ENCODE peak calls at places on chromosomes 6 and 20, in eight cellular contexts. One of them, this sample, is unnamed.

GRCh38 chr6:35727206-35727934 is 9.5 kb upstream of the ARMC12 start:
- DNase-seq in cardiac muscle cell: peak
- DNase-seq in HCT116: no peak
- DNase-seq in CD8-positive, alpha-beta T cell: no peak
- DNase-seq in lung: peak
- DNase-seq in fibroblast of lung: peak
- DNase-seq in breast epithelium: peak
- DNase-seq in choroid plexus epithelial cell: peak
- DNase-seq in this sample: no peak

GRCh38 chr6:25181923-25182322 is 97.3 kb upstream of the CARMIL1 start:
- DNase-seq in cardiac muscle cell: peak
- DNase-seq in HCT116: no peak
- DNase-seq in CD8-positive, alpha-beta T cell: no peak
- DNase-seq in lung: no peak
- DNase-seq in fibroblast of lung: no peak
- DNase-seq in breast epithelium: no peak
- DNase-seq in choroid plexus epithelial cell: no peak
- DNase-seq in this sample: no peak

GRCh38 chr6:132734694-132735236 is 20.9 kb upstream of the VNN1 start:
- DNase-seq in cardiac muscle cell: peak
- DNase-seq in HCT116: peak
- DNase-seq in CD8-positive, alpha-beta T cell: no peak
- DNase-seq in lung: no peak
- DNase-seq in fibroblast of lung: peak
- DNase-seq in breast epithelium: no peak
- DNase-seq in choroid plexus epithelial cell: peak
- DNase-seq in this sample: no peak

GRCh38 chr6:136959471-136959891 is 37.4 kb downstream of the SLC35D3 start:
- DNase-seq in cardiac muscle cell: no peak
- DNase-seq in HCT116: no peak
- DNase-seq in CD8-positive, alpha-beta T cell: no peak
- DNase-seq in lung: no peak
- DNase-seq in fibroblast of lung: no peak
- DNase-seq in breast epithelium: no peak
- DNase-seq in choroid plexus epithelial cell: no peak
- DNase-seq in this sample: no peak

GRCh38 chr6:160010067-160010466 is 41.2 kb downstream of the IGF2R start:
- DNase-seq in cardiac muscle cell: peak
- DNase-seq in HCT116: no peak
- DNase-seq in CD8-positive, alpha-beta T cell: no peak
- DNase-seq in lung: no peak
- DNase-seq in fibroblast of lung: peak
- DNase-seq in breast epithelium: no peak
- DNase-seq in choroid plexus epithelial cell: peak
- DNase-seq in this sample: peak

GRCh38 chr6:6494677-6495076 is 93.8 kb upstream of the LY86 start:
- DNase-seq in cardiac muscle cell: no peak
- DNase-seq in HCT116: peak
- DNase-seq in CD8-positive, alpha-beta T cell: peak
- DNase-seq in lung: peak
- DNase-seq in fibroblast of lung: no peak
- DNase-seq in breast epithelium: no peak
- DNase-seq in choroid plexus epithelial cell: no peak
- DNase-seq in this sample: no peak

GRCh38 chr6:43113431-43114260 is 37.5 kb downstream of the PTK7 start:
- DNase-seq in cardiac muscle cell: no peak
- DNase-seq in HCT116: no peak
- DNase-seq in CD8-positive, alpha-beta T cell: no peak
- DNase-seq in lung: no peak
- DNase-seq in fibroblast of lung: peak
- DNase-seq in breast epithelium: no peak
- DNase-seq in choroid plexus epithelial cell: no peak
- DNase-seq in this sample: no peak

GRCh38 chr6:466564-466963 is 75.0 kb downstream of the IRF4 start:
- DNase-seq in cardiac muscle cell: no peak
- DNase-seq in HCT116: no peak
- DNase-seq in CD8-positive, alpha-beta T cell: no peak
- DNase-seq in lung: no peak
- DNase-seq in fibroblast of lung: no peak
- DNase-seq in breast epithelium: no peak
- DNase-seq in choroid plexus epithelial cell: no peak
- DNase-seq in this sample: no peak

GRCh38 chr20:24027229-24027628 is 38.6 kb upstream of the GGTLC1 start:
- DNase-seq in cardiac muscle cell: peak
- DNase-seq in HCT116: no peak
- DNase-seq in CD8-positive, alpha-beta T cell: peak
- DNase-seq in lung: peak
- DNase-seq in fibroblast of lung: no peak
- DNase-seq in breast epithelium: no peak
- DNase-seq in choroid plexus epithelial cell: peak
- DNase-seq in this sample: no peak

GRCh38 chr6:130831598-130831997 is 4.4 kb downstream of the SMLR1 start:
- DNase-seq in cardiac muscle cell: no peak
- DNase-seq in HCT116: no peak
- DNase-seq in CD8-positive, alpha-beta T cell: no peak
- DNase-seq in lung: no peak
- DNase-seq in fibroblast of lung: no peak
- DNase-seq in breast epithelium: no peak
- DNase-seq in choroid plexus epithelial cell: no peak
- DNase-seq in this sample: no peak

GRCh38 chr6:35044771-35045275 is 96.3 kb downstream of the TCP11 start:
- DNase-seq in cardiac muscle cell: peak
- DNase-seq in HCT116: no peak
- DNase-seq in CD8-positive, alpha-beta T cell: no peak
- DNase-seq in lung: no peak
- DNase-seq in fibroblast of lung: no peak
- DNase-seq in breast epithelium: no peak
- DNase-seq in choroid plexus epithelial cell: no peak
- DNase-seq in this sample: no peak

GRCh38 chr6:127457444-127458064 is 1.6 kb downstream of the KIAA0408 start:
- DNase-seq in cardiac muscle cell: peak
- DNase-seq in HCT116: no peak
- DNase-seq in CD8-positive, alpha-beta T cell: no peak
- DNase-seq in lung: peak
- DNase-seq in fibroblast of lung: peak
- DNase-seq in breast epithelium: no peak
- DNase-seq in choroid plexus epithelial cell: peak
- DNase-seq in this sample: peak

GRCh38 chr6:105692630-105693212 is 289.8 kb upstream of the PREP start:
- DNase-seq in cardiac muscle cell: no peak
- DNase-seq in HCT116: no peak
- DNase-seq in CD8-positive, alpha-beta T cell: no peak
- DNase-seq in lung: no peak
- DNase-seq in fibroblast of lung: no peak
- DNase-seq in breast epithelium: no peak
- DNase-seq in choroid plexus epithelial cell: no peak
- DNase-seq in this sample: no peak

GRCh38 chr20:58237318-58238182 is 9.1 kb upstream of the ANKRD60 start:
- DNase-seq in cardiac muscle cell: peak
- DNase-seq in HCT116: no peak
- DNase-seq in CD8-positive, alpha-beta T cell: no peak
- DNase-seq in lung: no peak
- DNase-seq in fibroblast of lung: peak
- DNase-seq in breast epithelium: no peak
- DNase-seq in choroid plexus epithelial cell: peak
- DNase-seq in this sample: peak

GRCh38 chr6:147029923-147030322 is 174.3 kb upstream of the STXBP5 start:
- DNase-seq in cardiac muscle cell: no peak
- DNase-seq in HCT116: no peak
- DNase-seq in CD8-positive, alpha-beta T cell: no peak
- DNase-seq in lung: no peak
- DNase-seq in fibroblast of lung: no peak
- DNase-seq in breast epithelium: no peak
- DNase-seq in choroid plexus epithelial cell: no peak
- DNase-seq in this sample: no peak

GRCh38 chr6:152459245-152459644 is 177.9 kb downstream of the SYNE1 start:
- DNase-seq in cardiac muscle cell: no peak
- DNase-seq in HCT116: no peak
- DNase-seq in CD8-positive, alpha-beta T cell: no peak
- DNase-seq in lung: no peak
- DNase-seq in fibroblast of lung: no peak
- DNase-seq in breast epithelium: no peak
- DNase-seq in choroid plexus epithelial cell: no peak
- DNase-seq in this sample: no peak

GRCh38 chr6:152463183-152463582 is 174.0 kb downstream of the SYNE1 start:
- DNase-seq in cardiac muscle cell: no peak
- DNase-seq in HCT116: no peak
- DNase-seq in CD8-positive, alpha-beta T cell: no peak
- DNase-seq in lung: no peak
- DNase-seq in fibroblast of lung: peak
- DNase-seq in breast epithelium: no peak
- DNase-seq in choroid plexus epithelial cell: no peak
- DNase-seq in this sample: no peak

GRCh38 chr6:152461556-152461955 is 175.6 kb downstream of the SYNE1 start:
- DNase-seq in cardiac muscle cell: peak
- DNase-seq in HCT116: no peak
- DNase-seq in CD8-positive, alpha-beta T cell: no peak
- DNase-seq in lung: no peak
- DNase-seq in fibroblast of lung: peak
- DNase-seq in breast epithelium: no peak
- DNase-seq in choroid plexus epithelial cell: peak
- DNase-seq in this sample: no peak

GRCh38 chr6:152458648-152459047 is 178.5 kb downstream of the SYNE1 start:
- DNase-seq in cardiac muscle cell: peak
- DNase-seq in HCT116: no peak
- DNase-seq in CD8-positive, alpha-beta T cell: no peak
- DNase-seq in lung: no peak
- DNase-seq in fibroblast of lung: peak
- DNase-seq in breast epithelium: no peak
- DNase-seq in choroid plexus epithelial cell: peak
- DNase-seq in this sample: no peak

DNA sequence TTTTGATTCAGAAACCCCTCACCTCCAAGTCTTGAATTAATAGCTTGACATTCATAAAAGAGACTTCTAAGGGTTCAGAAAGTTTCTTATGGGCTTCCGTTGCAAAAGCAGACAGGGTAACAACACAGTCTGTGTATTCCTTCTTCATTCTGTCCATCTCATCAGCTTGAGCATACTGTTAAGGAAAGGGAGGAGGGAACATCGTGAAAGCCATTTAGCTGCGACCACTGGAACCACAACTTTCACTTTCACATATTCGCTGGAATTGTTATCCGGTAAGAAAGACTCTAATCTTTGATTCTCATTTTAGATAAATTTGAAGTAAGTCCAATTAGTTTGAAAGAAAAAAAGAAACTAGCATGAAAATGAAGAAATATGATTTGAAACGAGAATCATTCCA is 174.4 kb downstream of the SYNE1 start:
- DNase-seq in cardiac muscle cell: peak
- DNase-seq in HCT116: no peak
- DNase-seq in CD8-positive, alpha-beta T cell: no peak
- DNase-seq in lung: no peak
- DNase-seq in fibroblast of lung: peak
- DNase-seq in breast epithelium: no peak
- DNase-seq in choroid plexus epithelial cell: no peak
- DNase-seq in this sample: no peak
- H3K4me3 ChIP-seq in cardiac muscle cell: no peak
- H3K4me3 ChIP-seq in HCT116: no peak
- H3K4me3 ChIP-seq in CD8-positive, alpha-beta T cell: no peak
- H3K4me3 ChIP-seq in lung: no peak
- H3K4me3 ChIP-seq in fibroblast of lung: peak
- H3K4me3 ChIP-seq in breast epithelium: peak
- H3K4me3 ChIP-seq in choroid plexus epithelial cell: no peak
- H3K4me3 ChIP-seq in this sample: no peak

GRCh38 chr6:17984822-17985660 is 2.4 kb downstream of the KIF13A start:
- DNase-seq in cardiac muscle cell: no peak
- DNase-seq in HCT116: no peak
- DNase-seq in CD8-positive, alpha-beta T cell: no peak
- DNase-seq in lung: no peak
- DNase-seq in fibroblast of lung: peak
- DNase-seq in breast epithelium: no peak
- DNase-seq in choroid plexus epithelial cell: peak
- DNase-seq in this sample: no peak
- H3K4me3 ChIP-seq in cardiac muscle cell: peak
- H3K4me3 ChIP-seq in HCT116: no peak
- H3K4me3 ChIP-seq in CD8-positive, alpha-beta T cell: no peak
- H3K4me3 ChIP-seq in lung: no peak
- H3K4me3 ChIP-seq in fibroblast of lung: peak
- H3K4me3 ChIP-seq in breast epithelium: peak
- H3K4me3 ChIP-seq in choroid plexus epithelial cell: peak
- H3K4me3 ChIP-seq in this sample: peak

GRCh38 chr20:37518606-37519507 is 2.2 kb upstream of the NNAT start:
- DNase-seq in cardiac muscle cell: no peak
- DNase-seq in HCT116: no peak
- DNase-seq in CD8-positive, alpha-beta T cell: no peak
- DNase-seq in lung: no peak
- DNase-seq in fibroblast of lung: no peak
- DNase-seq in breast epithelium: no peak
- DNase-seq in choroid plexus epithelial cell: peak
- DNase-seq in this sample: no peak

GRCh38 chr20:37518059-37518458 is 3.0 kb upstream of the NNAT start:
- DNase-seq in cardiac muscle cell: no peak
- DNase-seq in HCT116: no peak
- DNase-seq in CD8-positive, alpha-beta T cell: no peak
- DNase-seq in lung: no peak
- DNase-seq in fibroblast of lung: no peak
- DNase-seq in breast epithelium: no peak
- DNase-seq in choroid plexus epithelial cell: no peak
- DNase-seq in this sample: no peak

GRCh38 chr20:37521091-37521771 is at the start of gene NNAT:
- DNase-seq in cardiac muscle cell: peak
- DNase-seq in HCT116: no peak
- DNase-seq in CD8-positive, alpha-beta T cell: no peak
- DNase-seq in lung: no peak
- DNase-seq in fibroblast of lung: no peak
- DNase-seq in breast epithelium: no peak
- DNase-seq in choroid plexus epithelial cell: no peak
- DNase-seq in this sample: no peak

GRCh38 chr20:37520417-37520751 is 666 bp upstream of the NNAT start:
- DNase-seq in cardiac muscle cell: no peak
- DNase-seq in HCT116: no peak
- DNase-seq in CD8-positive, alpha-beta T cell: no peak
- DNase-seq in lung: no peak
- DNase-seq in fibroblast of lung: no peak
- DNase-seq in breast epithelium: no peak
- DNase-seq in choroid plexus epithelial cell: peak
- DNase-seq in this sample: no peak

GRCh38 chr20:37519508-37520416 is 1.3 kb upstream of the NNAT start:
- DNase-seq in cardiac muscle cell: no peak
- DNase-seq in HCT116: no peak
- DNase-seq in CD8-positive, alpha-beta T cell: no peak
- DNase-seq in lung: no peak
- DNase-seq in fibroblast of lung: no peak
- DNase-seq in breast epithelium: no peak
- DNase-seq in choroid plexus epithelial cell: peak
- DNase-seq in this sample: no peak
- H3K4me3 ChIP-seq in cardiac muscle cell: no peak
- H3K4me3 ChIP-seq in HCT116: no peak
- H3K4me3 ChIP-seq in CD8-positive, alpha-beta T cell: no peak
- H3K4me3 ChIP-seq in lung: no peak
- H3K4me3 ChIP-seq in fibroblast of lung: no peak
- H3K4me3 ChIP-seq in breast epithelium: peak
- H3K4me3 ChIP-seq in choroid plexus epithelial cell: peak
- H3K4me3 ChIP-seq in this sample: peak

DNA sequence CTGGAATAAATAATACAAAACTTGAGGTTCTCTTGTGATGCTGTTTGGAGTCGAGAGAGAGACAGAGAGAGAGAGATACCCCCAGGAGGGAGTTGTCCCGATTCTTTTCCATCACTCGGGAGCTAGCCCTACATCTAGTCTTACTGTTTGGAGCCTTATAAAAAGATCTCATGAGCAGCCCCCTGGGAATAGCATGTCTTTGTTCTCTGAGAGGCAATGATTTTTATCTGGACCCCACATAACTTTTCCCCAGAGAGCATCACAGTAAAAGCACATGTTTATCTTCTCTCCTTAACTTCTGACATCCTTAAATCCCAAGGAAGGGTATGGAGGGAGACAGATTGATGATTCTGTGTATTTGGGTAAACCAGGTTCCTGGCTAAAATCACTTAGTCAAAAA is 20.9 kb upstream of the HLA-DOA start:
- DNase-seq in cardiac muscle cell: no peak
- DNase-seq in HCT116: no peak
- DNase-seq in CD8-positive, alpha-beta T cell: no peak
- DNase-seq in lung: no peak
- DNase-seq in fibroblast of lung: no peak
- DNase-seq in breast epithelium: no peak
- DNase-seq in choroid plexus epithelial cell: no peak
- DNase-seq in this sample: no peak
- H3K4me3 ChIP-seq in cardiac muscle cell: no peak
- H3K4me3 ChIP-seq in HCT116: no peak
- H3K4me3 ChIP-seq in CD8-positive, alpha-beta T cell: no peak
- H3K4me3 ChIP-seq in lung: no peak
- H3K4me3 ChIP-seq in fibroblast of lung: no peak
- H3K4me3 ChIP-seq in breast epithelium: no peak
- H3K4me3 ChIP-seq in choroid plexus epithelial cell: no peak
- H3K4me3 ChIP-seq in this sample: no peak